ENCODE peak calls at places on chromosomes 7 and 10, in eight cellular contexts. One of them, this sample, is unnamed.

GRCh38 chr7:86469680-86470295 is 173.9 kb upstream of the GRM3 start:
- DNase-seq in AG04450: no peak
- DNase-seq in adipocyte: peak
- DNase-seq in kidney: no peak
- DNase-seq in A673: peak
- DNase-seq in ovary: no peak
- DNase-seq in HepG2: peak
- DNase-seq in adrenal gland: peak
- DNase-seq in this sample: peak

GRCh38 chr10:106635947-106636346 is 528.6 kb downstream of the SORCS1 start:
- DNase-seq in HepG2: no peak
- DNase-seq in A673: no peak
- DNase-seq in AG04450: no peak
- DNase-seq in adrenal gland: no peak
- DNase-seq in kidney: no peak
- DNase-seq in ovary: no peak
- DNase-seq in adipocyte: no peak
- DNase-seq in this sample: no peak

GRCh38 chr7:139777948-139778841 is at the start of gene HIPK2:
- DNase-seq in adipocyte: peak
- DNase-seq in kidney: peak
- DNase-seq in adrenal gland: peak
- DNase-seq in AG04450: no peak
- DNase-seq in HepG2: peak
- DNase-seq in ovary: peak
- DNase-seq in A673: peak
- DNase-seq in this sample: peak

GRCh38 chr7:110623436-110623835 is 467.5 kb upstream of the LRRN3 start:
- DNase-seq in adipocyte: no peak
- DNase-seq in HepG2: no peak
- DNase-seq in ovary: no peak
- DNase-seq in kidney: no peak
- DNase-seq in AG04450: no peak
- DNase-seq in adrenal gland: no peak
- DNase-seq in A673: no peak
- DNase-seq in this sample: no peak

GRCh38 chr10:108392286-108392685 is 1227.8 kb upstream of the SORCS1 start:
- DNase-seq in ovary: no peak
- DNase-seq in kidney: no peak
- DNase-seq in AG04450: no peak
- DNase-seq in adipocyte: peak
- DNase-seq in adrenal gland: no peak
- DNase-seq in HepG2: no peak
- DNase-seq in A673: no peak
- DNase-seq in this sample: peak

GRCh38 chr10:24214762-24215161 is 5.8 kb downstream of the KIAA1217 start:
- DNase-seq in adipocyte: no peak
- DNase-seq in HepG2: no peak
- DNase-seq in AG04450: no peak
- DNase-seq in adrenal gland: no peak
- DNase-seq in kidney: peak
- DNase-seq in ovary: no peak
- DNase-seq in A673: no peak
- DNase-seq in this sample: no peak

GRCh38 chr7:4694653-4695335 is 12.7 kb downstream of the FOXK1 start:
- DNase-seq in A673: no peak
- DNase-seq in adipocyte: peak
- DNase-seq in adrenal gland: peak
- DNase-seq in kidney: peak
- DNase-seq in HepG2: no peak
- DNase-seq in AG04450: peak
- DNase-seq in ovary: peak
- DNase-seq in this sample: peak

GRCh38 chr10:17836917-17837316 is 27.8 kb downstream of the MRC1 start:
- DNase-seq in A673: peak
- DNase-seq in adipocyte: peak
- DNase-seq in ovary: peak
- DNase-seq in adrenal gland: peak
- DNase-seq in HepG2: peak
- DNase-seq in kidney: no peak
- DNase-seq in AG04450: peak
- DNase-seq in this sample: peak

GRCh38 chr7:151008143-151008510 is 16.2 kb downstream of the ATG9B start:
- DNase-seq in kidney: peak
- DNase-seq in ovary: no peak
- DNase-seq in AG04450: no peak
- DNase-seq in adrenal gland: no peak
- DNase-seq in A673: peak
- DNase-seq in adipocyte: no peak
- DNase-seq in HepG2: no peak
- DNase-seq in this sample: no peak

GRCh38 chr10:61835069-61835908 is 66.2 kb upstream of the ARID5B start:
- DNase-seq in ovary: no peak
- DNase-seq in A673: peak
- DNase-seq in adipocyte: peak
- DNase-seq in AG04450: peak
- DNase-seq in HepG2: peak
- DNase-seq in adrenal gland: peak
- DNase-seq in kidney: no peak
- DNase-seq in this sample: peak

GRCh38 chr10:109218207-109218606 is 705.1 kb downstream of the XPNPEP1 start:
- DNase-seq in ovary: no peak
- DNase-seq in kidney: no peak
- DNase-seq in adipocyte: no peak
- DNase-seq in A673: no peak
- DNase-seq in AG04450: no peak
- DNase-seq in adrenal gland: no peak
- DNase-seq in HepG2: no peak
- DNase-seq in this sample: no peak

GRCh38 chr10:61846370-61847031 is 55.0 kb upstream of the ARID5B start:
- DNase-seq in ovary: no peak
- DNase-seq in adrenal gland: no peak
- DNase-seq in A673: no peak
- DNase-seq in HepG2: no peak
- DNase-seq in kidney: no peak
- DNase-seq in AG04450: no peak
- DNase-seq in adipocyte: no peak
- DNase-seq in this sample: no peak

DNA sequence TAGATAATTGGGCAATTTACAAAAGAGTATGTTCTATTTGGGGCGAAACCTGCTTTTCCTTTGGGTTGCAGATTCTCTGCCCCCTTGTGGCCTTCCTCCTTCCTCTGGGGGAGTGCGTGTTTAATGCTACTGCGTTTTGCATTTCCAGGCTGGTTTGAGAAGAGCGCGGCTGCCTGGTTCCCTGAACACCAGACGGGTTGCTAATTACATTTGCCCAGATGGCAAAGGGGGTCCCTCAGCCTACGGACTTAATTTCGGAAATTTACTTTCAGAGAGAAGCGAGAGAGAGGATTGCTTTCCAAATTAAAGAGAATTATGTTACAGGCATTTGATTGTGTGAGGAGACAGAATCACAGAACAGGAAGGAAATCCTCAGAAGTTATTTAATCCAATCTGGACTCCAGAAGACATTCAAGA is 91.9 kb upstream of the JAZF1 start:
- DNase-seq in adrenal gland: peak
- DNase-seq in HepG2: no peak
- DNase-seq in kidney: no peak
- DNase-seq in A673: peak
- DNase-seq in AG04450: peak
- DNase-seq in ovary: peak
- DNase-seq in adipocyte: peak
- DNase-seq in this sample: peak
- H3K4me3 ChIP-seq in adrenal gland: no peak
- H3K4me3 ChIP-seq in HepG2: no peak
- H3K4me3 ChIP-seq in kidney: peak
- H3K4me3 ChIP-seq in A673: no peak
- H3K4me3 ChIP-seq in AG04450: no peak
- H3K4me3 ChIP-seq in ovary: no peak
- H3K4me3 ChIP-seq in adipocyte: peak
- H3K4me3 ChIP-seq in this sample: no peak

GRCh38 chr7:2266911-2267310 is 24.9 kb downstream of the NUDT1 start:
- DNase-seq in HepG2: no peak
- DNase-seq in AG04450: no peak
- DNase-seq in ovary: no peak
- DNase-seq in A673: no peak
- DNase-seq in adrenal gland: no peak
- DNase-seq in adipocyte: peak
- DNase-seq in kidney: no peak
- DNase-seq in this sample: peak

GRCh38 chr7:2272031-2272430 is 30.0 kb downstream of the NUDT1 start:
- DNase-seq in ovary: no peak
- DNase-seq in A673: no peak
- DNase-seq in HepG2: no peak
- DNase-seq in adrenal gland: no peak
- DNase-seq in AG04450: no peak
- DNase-seq in adipocyte: no peak
- DNase-seq in kidney: peak
- DNase-seq in this sample: peak

GRCh38 chr7:2271273-2272026 is 29.4 kb downstream of the NUDT1 start:
- DNase-seq in kidney: no peak
- DNase-seq in adrenal gland: no peak
- DNase-seq in adipocyte: no peak
- DNase-seq in A673: no peak
- DNase-seq in HepG2: no peak
- DNase-seq in AG04450: no peak
- DNase-seq in ovary: no peak
- DNase-seq in this sample: no peak

GRCh38 chr7:2270495-2270894 is 28.5 kb downstream of the NUDT1 start:
- DNase-seq in adipocyte: no peak
- DNase-seq in kidney: no peak
- DNase-seq in HepG2: no peak
- DNase-seq in AG04450: no peak
- DNase-seq in A673: no peak
- DNase-seq in adrenal gland: no peak
- DNase-seq in ovary: no peak
- DNase-seq in this sample: no peak

GRCh38 chr7:2269468-2270460 is 27.7 kb downstream of the NUDT1 start:
- DNase-seq in adipocyte: peak
- DNase-seq in kidney: no peak
- DNase-seq in A673: no peak
- DNase-seq in HepG2: peak
- DNase-seq in adrenal gland: no peak
- DNase-seq in ovary: no peak
- DNase-seq in AG04450: no peak
- DNase-seq in this sample: peak
- H3K4me3 ChIP-seq in adipocyte: no peak
- H3K4me3 ChIP-seq in kidney: no peak
- H3K4me3 ChIP-seq in A673: no peak
- H3K4me3 ChIP-seq in HepG2: no peak
- H3K4me3 ChIP-seq in adrenal gland: no peak
- H3K4me3 ChIP-seq in ovary: no peak
- H3K4me3 ChIP-seq in AG04450: no peak
- H3K4me3 ChIP-seq in this sample: no peak

GRCh38 chr7:158015403-158016116 is 572.1 kb downstream of the PTPRN2 start:
- DNase-seq in A673: no peak
- DNase-seq in HepG2: no peak
- DNase-seq in AG04450: no peak
- DNase-seq in ovary: no peak
- DNase-seq in adrenal gland: no peak
- DNase-seq in adipocyte: no peak
- DNase-seq in kidney: no peak
- DNase-seq in this sample: no peak
- H3K4me3 ChIP-seq in A673: no peak
- H3K4me3 ChIP-seq in HepG2: no peak
- H3K4me3 ChIP-seq in AG04450: no peak
- H3K4me3 ChIP-seq in ovary: no peak
- H3K4me3 ChIP-seq in adrenal gland: peak
- H3K4me3 ChIP-seq in adipocyte: no peak
- H3K4me3 ChIP-seq in kidney: peak
- H3K4me3 ChIP-seq in this sample: no peak

DNA sequence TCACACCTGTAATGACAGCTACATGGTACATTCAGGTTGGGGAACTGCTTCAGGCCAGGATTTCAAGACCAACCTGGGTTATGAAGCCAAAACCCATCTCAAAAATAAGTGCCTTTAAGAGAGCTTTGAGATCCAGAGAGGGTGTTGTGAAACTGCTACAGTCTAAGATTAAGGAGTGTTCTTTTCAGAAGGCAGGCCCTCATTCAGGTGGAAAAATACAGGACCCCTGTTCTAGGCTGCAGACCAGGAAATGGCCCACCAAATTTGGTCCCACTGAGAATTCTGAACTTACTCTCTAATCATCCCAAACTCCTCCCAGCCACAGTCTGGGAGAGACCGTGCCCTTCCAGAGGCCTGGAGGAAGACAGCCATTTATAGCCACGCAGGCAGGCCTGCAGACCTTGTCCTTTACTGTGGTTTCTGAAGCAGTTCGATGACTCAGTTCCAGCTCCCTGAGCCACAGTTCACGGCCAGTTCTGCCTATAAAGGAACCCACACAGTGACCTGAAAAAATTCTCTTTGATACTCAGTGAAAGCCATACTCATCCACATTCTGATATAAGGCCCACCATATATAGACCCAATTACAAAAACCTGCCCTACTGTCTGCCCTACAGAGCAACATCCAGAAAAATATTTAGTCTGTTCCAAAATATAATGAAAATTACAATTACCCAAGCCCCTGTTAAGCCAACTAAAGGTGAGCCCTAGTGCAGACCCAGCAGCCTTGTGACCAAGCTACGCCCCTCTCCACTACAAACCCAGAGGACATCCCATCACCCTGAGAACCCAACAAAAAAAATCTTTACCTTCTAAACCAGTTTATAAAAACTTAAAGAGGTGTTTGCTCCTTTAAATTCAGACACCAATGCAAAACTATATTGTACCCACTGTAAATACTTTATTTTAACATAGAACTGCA is 21.2 kb downstream of the ZNF680 start:
- DNase-seq in HepG2: no peak
- DNase-seq in adipocyte: peak
- DNase-seq in adrenal gland: peak
- DNase-seq in AG04450: no peak
- DNase-seq in ovary: peak
- DNase-seq in A673: no peak
- DNase-seq in kidney: no peak
- DNase-seq in this sample: peak
- H3K4me3 ChIP-seq in HepG2: no peak
- H3K4me3 ChIP-seq in adipocyte: no peak
- H3K4me3 ChIP-seq in adrenal gland: no peak
- H3K4me3 ChIP-seq in AG04450: no peak
- H3K4me3 ChIP-seq in ovary: no peak
- H3K4me3 ChIP-seq in A673: no peak
- H3K4me3 ChIP-seq in kidney: no peak
- H3K4me3 ChIP-seq in this sample: no peak

DNA sequence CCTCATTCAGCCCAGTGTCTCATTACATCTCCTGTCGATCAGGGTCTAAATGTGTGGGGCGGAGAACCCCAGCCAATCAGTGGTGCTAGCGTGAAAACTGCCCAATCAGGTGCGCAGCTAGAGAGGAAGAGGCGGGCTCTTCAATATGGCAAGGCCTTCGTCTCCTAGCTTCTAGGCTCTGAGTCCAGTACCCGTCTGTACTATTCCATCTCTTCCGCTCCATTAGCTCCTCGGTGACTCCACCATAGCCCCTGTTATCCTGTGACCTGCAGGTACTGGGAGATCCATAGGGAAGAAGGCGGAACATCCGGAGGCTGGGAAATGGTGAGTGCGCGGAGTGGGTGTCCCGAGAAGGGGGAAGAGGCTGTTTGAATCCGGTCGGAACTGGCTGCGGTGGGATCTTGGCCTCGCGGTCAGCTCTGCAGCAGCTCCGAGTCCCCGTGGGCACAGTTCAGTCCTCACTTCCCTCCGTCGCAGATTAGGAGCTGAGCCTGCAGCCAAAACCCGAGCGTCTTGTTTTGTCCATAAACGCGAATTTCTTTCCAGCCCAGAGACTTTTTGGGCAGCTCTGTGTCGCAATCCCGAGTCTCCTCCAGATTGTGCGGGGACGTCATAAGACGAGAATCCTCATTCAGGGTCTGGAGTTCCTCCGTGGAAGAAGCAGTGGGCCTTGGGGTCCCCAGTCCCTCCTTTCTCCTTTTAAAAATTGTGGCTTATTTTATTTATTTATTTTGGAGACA is at the start of gene ZNF727:
- DNase-seq in AG04450: no peak
- DNase-seq in adipocyte: no peak
- DNase-seq in ovary: peak
- DNase-seq in adrenal gland: peak
- DNase-seq in HepG2: no peak
- DNase-seq in kidney: no peak
- DNase-seq in A673: no peak
- DNase-seq in this sample: no peak
- H3K4me3 ChIP-seq in AG04450: no peak
- H3K4me3 ChIP-seq in adipocyte: peak
- H3K4me3 ChIP-seq in ovary: peak
- H3K4me3 ChIP-seq in adrenal gland: peak
- H3K4me3 ChIP-seq in HepG2: no peak
- H3K4me3 ChIP-seq in kidney: peak
- H3K4me3 ChIP-seq in A673: no peak
- H3K4me3 ChIP-seq in this sample: no peak

This sample was measured in astrocyte of the spinal cord.